ENCODE peak calls at places on chromosomes 1 and 21, in ten cellular contexts. P is endothelial cell; Z is Right ventricle myocardium inferior; X is activated CD8-positive, alpha-beta memory T cell treated with anti-CD3 and anti-CD28 coated beads, Interleukin-2, amount 50 U/mL, for 4 hours; I is heart left ventricle; Y is EL; S is RPMI7951; K is activated CD4-positive, alpha-beta T cell treated with anti-CD3 and anti-CD28 coated beads, Interleukin-2, amount 50 U/mL, for 1 hour; D is epithelial cell of esophagus; A is BJ. C is an unnamed sample.

GRCh38 chr1:111990878-111991760 is 1.7 kb upstream of the KCND3 start:
- DNase-seq in P (peak; percentile 37), Z (peak; percentile 85), X (no peak), I (peak; percentile 81), Y (peak; percentile 39), S (peak; percentile 24), K (no peak), D (peak; percentile 76), A (no peak), C (peak; percentile 33)

GRCh38 chr1:237416924-237417655 is 375.1 kb downstream of the RYR2 start:
- DNase-seq in P (no peak), Z (no peak), X (no peak), I (no peak), Y (no peak), S (no peak), K (no peak), D (no peak), A (no peak), C (no peak)

GRCh38 chr21:42599962-42600361 is 53.5 kb upstream of the PDE9A start:
- DNase-seq in P (no peak), Z (no peak), X (no peak), I (no peak), Y (no peak), S (no peak), K (no peak), D (no peak), A (no peak), C (no peak)

GRCh38 chr1:245888809-245889208 is 618.3 kb downstream of the SMYD3 start:
- DNase-seq in P (peak; percentile 33), Z (no peak), X (no peak), I (no peak), Y (peak; percentile 52), S (peak; percentile 58), K (no peak), D (peak; percentile 65), A (no peak), C (no peak)

GRCh38 chr1:80158266-80158665 is 1151.7 kb upstream of the ADGRL4 start:
- DNase-seq in P (no peak), Z (no peak), X (no peak), I (no peak), Y (no peak), S (no peak), K (no peak), D (no peak), A (no peak), C (no peak)

GRCh38 chr1:92310185-92310597 is 11.3 kb downstream of the RPAP2 start:
- DNase-seq in P (no peak), Z (no peak), X (no peak), I (no peak), Y (peak; percentile 19), S (peak; percentile 27), K (no peak), D (peak; percentile 43), A (no peak), C (no peak)

GRCh38 chr1:183087001-183087400 is 63.8 kb downstream of the LAMC1 start:
- DNase-seq in P (no peak), Z (no peak), X (no peak), I (no peak), Y (no peak), S (no peak), K (no peak), D (peak; percentile 83), A (no peak), C (no peak)

GRCh38 chr1:223706077-223706988 is 6.0 kb upstream of the CAPN2 start:
- DNase-seq in P (no peak), Z (no peak), X (no peak), I (no peak), Y (peak; percentile 88), S (peak; percentile 82), K (no peak), D (peak; percentile 84), A (no peak), C (no peak)

GRCh38 chr1:182599339-182599738 is 4.8 kb downstream of the RGS16 start:
- DNase-seq in P (peak; percentile 58), Z (no peak), X (peak; percentile 37), I (no peak), Y (no peak), S (no peak), K (no peak), D (no peak), A (no peak), C (peak; percentile 74)

GRCh38 chr1:19374402-19374801 is 62.3 kb downstream of the SLC66A1 start:
- DNase-seq in P (peak; percentile 49), Z (no peak), X (no peak), I (no peak), Y (no peak), S (no peak), K (no peak), D (no peak), A (no peak), C (no peak)

C was measured in H1.